ENCODE peak calls at places on chromosome 12, in six cellular contexts. X is WERI-Rb-1, P is NB4, Y is fibroblast of mammary gland, U is IMR-90, H is RWPE2. W is an unnamed sample.

GRCh38 chr12:109716092-109716479 is 2.5 kb downstream of the FAM222A start:
- DNase-seq in H (no peak), Y (no peak), U (no peak), X (no peak), P (no peak), W (no peak)

GRCh38 chr12:77925536-77926108 is 94.9 kb downstream of the NAV3 start:
- DNase-seq in P (peak; percentile 83), H (peak; percentile 76), Y (peak; percentile 96), U (peak; percentile 92), X (peak; percentile 78), W (peak; percentile 92)

GRCh38 chr12:132157733-132158409 is 13.6 kb downstream of the NOC4L start:
- DNase-seq in H (no peak), Y (no peak), U (no peak), X (no peak), P (no peak), W (no peak)

GRCh38 chr12:43835264-43835655 is 621 bp upstream of the TMEM117 start:
- DNase-seq in X (no peak), P (peak; percentile 52), H (no peak), Y (peak; percentile 10), U (peak; percentile 4), W (no peak)

GRCh38 chr12:54134395-54134794 is 54.4 kb downstream of the SMUG1 start:
- DNase-seq in U (no peak), X (no peak), Y (no peak), H (no peak), P (no peak), W (no peak)

GRCh38 chr12:109098142-109098652 is 800 bp downstream of the UNG start:
- DNase-seq in P (no peak), X (no peak), U (peak; percentile 60), Y (peak; percentile 56), H (no peak), W (no peak)

GRCh38 chr12:124294686-124295315 is at the start of gene RFLNA:
- DNase-seq in H (no peak), X (peak; percentile 38), U (no peak), Y (no peak), P (no peak), W (peak; percentile 42)

GRCh38 chr12:77768558-77768957 is 62.1 kb upstream of the NAV3 start:
- DNase-seq in P (no peak), H (no peak), U (no peak), X (no peak), Y (no peak), W (no peak)

GRCh38 chr12:90519285-90519684 is 435.7 kb downstream of the CCER1 start:
- DNase-seq in P (no peak), X (no peak), H (no peak), Y (no peak), U (no peak), W (no peak)

GRCh38 chr12:123933214-123933613 is 39.4 kb downstream of the CCDC92 start:
- DNase-seq in P (no peak), H (no peak), U (no peak), Y (no peak), X (no peak), W (no peak)

GRCh38 chr12:6927379-6927991 is at the start of gene ATN1:
- DNase-seq in H (no peak), X (peak; percentile 87), Y (peak; percentile 67), U (peak; percentile 78), P (peak; percentile 59), W (peak; percentile 83)

DNA sequence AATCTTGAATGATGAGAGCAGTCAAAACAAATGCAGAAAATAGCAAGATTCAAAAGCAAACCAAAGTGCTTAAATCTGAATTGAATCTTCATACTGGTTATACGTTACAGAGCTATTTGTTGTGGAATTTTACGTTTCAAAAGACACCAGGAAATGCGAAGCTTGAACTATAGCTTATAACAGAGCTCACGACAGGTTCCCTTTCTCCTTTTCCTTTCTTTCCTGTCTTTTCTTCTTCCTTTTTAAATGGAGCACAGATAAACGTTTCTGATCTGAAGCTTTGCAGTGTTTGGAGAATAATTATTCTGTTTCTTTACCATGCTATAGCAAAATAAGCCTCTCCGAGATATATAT is 492.6 kb upstream of the GARIN6 start:
- DNase-seq in P (no peak), Y (no peak), H (no peak), U (no peak), X (no peak), W (no peak)
- H3K4me3 ChIP-seq in P (no peak overlapping the region), Y (no peak overlapping the region), H (no peak overlapping the region), U (no peak overlapping the region), X (no peak overlapping the region), W (no peak overlapping the region)

GRCh38 chr12:52169886-52170285 is 21.9 kb downstream of the KRT80 start:
- DNase-seq in Y (no peak), P (no peak), H (no peak), X (no peak), U (no peak), W (no peak)

GRCh38 chr12:52170827-52171226 is 21.0 kb downstream of the KRT80 start:
- DNase-seq in U (no peak), X (no peak), Y (no peak), H (no peak), P (no peak), W (no peak)

GRCh38 chr12:52172956-52173355 is 18.9 kb downstream of the KRT80 start:
- DNase-seq in U (no peak), Y (no peak), H (no peak), P (no peak), X (no peak), W (no peak)

GRCh38 chr12:52173526-52173925 is 18.3 kb downstream of the KRT80 start:
- DNase-seq in P (no peak), Y (no peak), U (no peak), X (no peak), H (no peak), W (no peak)

DNA sequence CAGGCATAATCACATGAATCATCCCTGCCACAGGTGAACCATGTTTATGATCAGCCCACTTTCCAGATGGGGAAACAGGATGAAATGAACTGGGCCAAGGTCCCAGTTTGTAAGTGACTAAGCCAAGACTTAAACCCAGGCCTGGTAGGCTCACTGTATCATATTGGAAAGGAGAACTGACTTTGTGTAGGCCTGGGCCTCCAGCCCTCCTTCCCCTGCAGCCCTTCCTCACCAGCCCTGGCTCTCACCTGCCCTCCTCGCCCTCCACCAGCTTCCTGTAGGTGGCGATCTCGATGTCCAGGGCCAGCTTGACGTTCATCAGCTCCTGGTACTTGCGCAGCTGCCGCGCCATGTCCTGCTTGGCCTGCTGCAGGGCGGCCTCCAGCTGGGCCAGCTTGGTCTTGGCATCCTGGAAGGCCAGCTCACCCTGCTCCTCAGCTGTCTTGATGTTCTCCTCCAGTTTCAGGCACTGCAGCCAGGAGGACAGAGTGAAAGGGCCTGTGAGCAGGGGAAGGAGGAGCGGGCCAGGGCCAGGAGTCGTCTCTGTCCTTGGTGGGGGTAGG is 19.8 kb downstream of the KRT80 start:
- DNase-seq in U (peak; percentile 68), X (peak; percentile 82), P (peak; percentile 72), Y (peak; percentile 68), H (no peak), W (no peak)
- TF ChIP-seq CTCF in U (peak; percentile 36), X (peak; percentile 83), P (peak; percentile 60), Y (peak; percentile 34), H (peak; percentile 46), W (peak; percentile 40)

GRCh38 chr12:55842681-55843429 is at the start of gene MMP19:
- DNase-seq in P (peak; percentile 85), U (peak; percentile 82), X (no peak), H (no peak), Y (peak; percentile 88), W (no peak)
- H3K4me3 ChIP-seq in P (no peak within 1 kb of the TSS), U (peak within 1 kb of the TSS; percentile 59), X (no peak within 1 kb of the TSS), H (peak within 1 kb of the TSS; percentile 8), Y (peak within 1 kb of the TSS; percentile 76), W (no peak within 1 kb of the TSS)

DNA sequence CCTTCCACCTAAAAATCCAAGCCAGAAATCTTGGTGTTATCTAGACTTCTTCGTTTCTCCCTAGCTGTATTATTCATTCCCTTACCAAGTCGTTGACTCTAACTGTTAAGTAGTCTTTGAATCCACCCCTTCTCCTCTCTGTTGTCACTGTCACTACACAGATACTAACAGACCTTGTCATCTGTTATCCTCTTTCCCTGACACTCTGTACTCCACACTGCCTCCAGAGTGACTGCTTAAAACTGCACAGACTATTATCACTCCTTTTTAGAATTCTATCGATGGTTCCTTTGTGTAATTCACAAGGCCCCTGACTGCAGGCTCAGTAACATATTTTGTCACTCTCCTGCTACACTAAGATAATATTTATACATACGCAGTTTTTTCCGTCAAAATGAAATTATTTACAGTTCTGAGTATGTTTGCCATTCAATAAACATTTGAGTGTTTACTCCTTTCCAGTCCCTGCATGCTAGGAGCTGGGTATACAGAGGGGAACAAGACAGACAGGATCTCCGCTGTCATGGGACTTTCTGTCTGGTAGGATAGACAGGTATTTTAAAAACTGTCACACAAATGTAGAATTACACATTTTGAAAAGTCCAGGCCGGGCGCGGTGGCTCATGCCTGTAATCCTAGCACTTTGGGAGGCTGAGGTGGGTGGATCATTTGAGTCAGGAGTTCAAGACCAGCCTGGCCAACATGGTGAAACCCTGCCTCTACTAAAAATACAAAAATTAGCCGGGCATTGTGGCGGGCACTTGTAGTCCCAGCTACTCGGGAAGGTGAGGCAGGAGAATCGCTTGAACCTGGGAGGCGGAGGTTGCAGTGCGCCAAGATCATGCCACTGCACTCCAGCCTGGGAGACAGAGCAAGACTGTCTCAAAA is 3.8 kb downstream of the MARS1 start:
- DNase-seq in P (peak; percentile 27), U (no peak), Y (no peak), X (no peak), H (no peak), W (no peak)
- TF ChIP-seq CTCF in P (peak; percentile 25), U (peak; percentile 14), Y (peak; percentile 23), X (peak; percentile 52), H (peak; percentile 17), W (no peak)

GRCh38 chr12:57885207-57885606 is 38.7 kb upstream of the CTDSP2 start:
- DNase-seq in Y (no peak), X (no peak), H (no peak), U (no peak), P (no peak), W (no peak)
- H3K4me3 ChIP-seq in Y (no peak overlapping the region), X (no peak overlapping the region), H (no peak overlapping the region), U (no peak overlapping the region), P (no peak overlapping the region), W (no peak overlapping the region)